ENCODE peak calls at places on chromosome 5, in eight cellular contexts. One of them, this sample, is unnamed. For H3K27me3, the result is how much of the 10 kb centered on the place peaks cover.

GRCh38 chr5:39980056-39980455 is 555.3 kb upstream of the DAB2 start:
- DNase-seq in heart left ventricle: no peak
- DNase-seq in CD8-positive, alpha-beta T cell: no peak
- DNase-seq in psoas muscle: no peak
- DNase-seq in lower lobe of right lung: no peak
- DNase-seq in WERI-Rb-1: no peak
- DNase-seq in upper lobe of left lung: no peak
- DNase-seq in tibial artery: no peak
- DNase-seq in this sample: no peak

GRCh38 chr5:124650960-124651662 is 95.3 kb downstream of the ZNF608 start:
- DNase-seq in WERI-Rb-1: no peak
- DNase-seq in lower lobe of right lung: no peak
- DNase-seq in tibial artery: no peak
- DNase-seq in heart left ventricle: peak
- DNase-seq in psoas muscle: no peak
- DNase-seq in CD8-positive, alpha-beta T cell: no peak
- DNase-seq in upper lobe of left lung: no peak
- DNase-seq in this sample: no peak

GRCh38 chr5:151480384-151480783 is 33.0 kb downstream of the SLC36A1 start:
- DNase-seq in CD8-positive, alpha-beta T cell: no peak
- DNase-seq in upper lobe of left lung: no peak
- DNase-seq in psoas muscle: no peak
- DNase-seq in tibial artery: no peak
- DNase-seq in WERI-Rb-1: peak
- DNase-seq in heart left ventricle: no peak
- DNase-seq in lower lobe of right lung: no peak
- DNase-seq in this sample: no peak

GRCh38 chr5:83527722-83528438 is 56.3 kb downstream of the VCAN start:
- DNase-seq in upper lobe of left lung: no peak
- DNase-seq in heart left ventricle: no peak
- DNase-seq in CD8-positive, alpha-beta T cell: no peak
- DNase-seq in tibial artery: no peak
- DNase-seq in WERI-Rb-1: no peak
- DNase-seq in lower lobe of right lung: no peak
- DNase-seq in psoas muscle: no peak
- DNase-seq in this sample: no peak

GRCh38 chr5:16493261-16493660 is 27.7 kb upstream of the ZNF622 start:
- DNase-seq in upper lobe of left lung: no peak
- DNase-seq in CD8-positive, alpha-beta T cell: no peak
- DNase-seq in tibial artery: no peak
- DNase-seq in psoas muscle: no peak
- DNase-seq in lower lobe of right lung: no peak
- DNase-seq in WERI-Rb-1: no peak
- DNase-seq in heart left ventricle: no peak
- DNase-seq in this sample: no peak

GRCh38 chr5:158769702-158770101 is 330.0 kb downstream of the EBF1 start:
- DNase-seq in lower lobe of right lung: no peak
- DNase-seq in upper lobe of left lung: no peak
- DNase-seq in psoas muscle: no peak
- DNase-seq in tibial artery: no peak
- DNase-seq in heart left ventricle: no peak
- DNase-seq in CD8-positive, alpha-beta T cell: no peak
- DNase-seq in WERI-Rb-1: no peak
- DNase-seq in this sample: no peak

GRCh38 chr5:175823731-175824525 is 47.5 kb upstream of the CPLX2 start:
- DNase-seq in upper lobe of left lung: no peak
- DNase-seq in WERI-Rb-1: peak
- DNase-seq in heart left ventricle: no peak
- DNase-seq in lower lobe of right lung: no peak
- DNase-seq in tibial artery: no peak
- DNase-seq in psoas muscle: no peak
- DNase-seq in CD8-positive, alpha-beta T cell: no peak
- DNase-seq in this sample: no peak

GRCh38 chr5:135266975-135267374 is 132.1 kb downstream of the MACROH2A1 start:
- DNase-seq in heart left ventricle: no peak
- DNase-seq in WERI-Rb-1: no peak
- DNase-seq in lower lobe of right lung: no peak
- DNase-seq in upper lobe of left lung: no peak
- DNase-seq in psoas muscle: no peak
- DNase-seq in tibial artery: no peak
- DNase-seq in CD8-positive, alpha-beta T cell: no peak
- DNase-seq in this sample: no peak

GRCh38 chr5:169591636-169592035 is 8.1 kb downstream of the SPDL1 start:
- DNase-seq in upper lobe of left lung: no peak
- DNase-seq in CD8-positive, alpha-beta T cell: no peak
- DNase-seq in lower lobe of right lung: no peak
- DNase-seq in WERI-Rb-1: no peak
- DNase-seq in tibial artery: no peak
- DNase-seq in psoas muscle: no peak
- DNase-seq in heart left ventricle: no peak
- DNase-seq in this sample: no peak

GRCh38 chr5:83377131-83377865 is 94.2 kb upstream of the VCAN start:
- DNase-seq in tibial artery: no peak
- DNase-seq in WERI-Rb-1: no peak
- DNase-seq in CD8-positive, alpha-beta T cell: no peak
- DNase-seq in heart left ventricle: no peak
- DNase-seq in psoas muscle: no peak
- DNase-seq in upper lobe of left lung: no peak
- DNase-seq in lower lobe of right lung: no peak
- DNase-seq in this sample: no peak

GRCh38 chr5:15214010-15214409 is 286.0 kb upstream of the FBXL7 start:
- DNase-seq in WERI-Rb-1: no peak
- DNase-seq in psoas muscle: no peak
- DNase-seq in tibial artery: no peak
- DNase-seq in CD8-positive, alpha-beta T cell: no peak
- DNase-seq in lower lobe of right lung: no peak
- DNase-seq in heart left ventricle: no peak
- DNase-seq in upper lobe of left lung: no peak
- DNase-seq in this sample: no peak

GRCh38 chr5:168591302-168592013 is 12.3 kb upstream of the PANK3 start:
- DNase-seq in upper lobe of left lung: no peak
- DNase-seq in WERI-Rb-1: no peak
- DNase-seq in CD8-positive, alpha-beta T cell: no peak
- DNase-seq in tibial artery: no peak
- DNase-seq in psoas muscle: no peak
- DNase-seq in heart left ventricle: no peak
- DNase-seq in lower lobe of right lung: no peak
- DNase-seq in this sample: no peak

GRCh38 chr5:29972597-29972996 is 1220.9 kb upstream of the CDH6 start:
- DNase-seq in psoas muscle: no peak
- DNase-seq in heart left ventricle: no peak
- DNase-seq in upper lobe of left lung: no peak
- DNase-seq in WERI-Rb-1: no peak
- DNase-seq in lower lobe of right lung: no peak
- DNase-seq in tibial artery: no peak
- DNase-seq in CD8-positive, alpha-beta T cell: no peak
- DNase-seq in this sample: no peak

GRCh38 chr5:136027316-136027715 is 1.5 kb upstream of the TGFBI start:
- DNase-seq in tibial artery: no peak
- DNase-seq in upper lobe of left lung: no peak
- DNase-seq in WERI-Rb-1: no peak
- DNase-seq in CD8-positive, alpha-beta T cell: no peak
- DNase-seq in heart left ventricle: no peak
- DNase-seq in lower lobe of right lung: no peak
- DNase-seq in psoas muscle: no peak
- DNase-seq in this sample: no peak

GRCh38 chr5:136814621-136815378 is 449.5 kb upstream of the TRPC7 start:
- DNase-seq in CD8-positive, alpha-beta T cell: no peak
- DNase-seq in upper lobe of left lung: no peak
- DNase-seq in psoas muscle: peak
- DNase-seq in tibial artery: no peak
- DNase-seq in WERI-Rb-1: no peak
- DNase-seq in heart left ventricle: no peak
- DNase-seq in lower lobe of right lung: no peak
- DNase-seq in this sample: no peak

GRCh38 chr5:61472172-61472958 is 140.3 kb downstream of the ZSWIM6 start:
- DNase-seq in lower lobe of right lung: no peak
- DNase-seq in CD8-positive, alpha-beta T cell: no peak
- DNase-seq in upper lobe of left lung: no peak
- DNase-seq in WERI-Rb-1: no peak
- DNase-seq in heart left ventricle: no peak
- DNase-seq in tibial artery: no peak
- DNase-seq in psoas muscle: no peak
- DNase-seq in this sample: no peak

GRCh38 chr5:59312223-59312622 is 581.3 kb downstream of the PDE4D start:
- DNase-seq in lower lobe of right lung: no peak
- DNase-seq in upper lobe of left lung: no peak
- DNase-seq in CD8-positive, alpha-beta T cell: no peak
- DNase-seq in psoas muscle: no peak
- DNase-seq in heart left ventricle: no peak
- DNase-seq in WERI-Rb-1: no peak
- DNase-seq in tibial artery: no peak
- DNase-seq in this sample: no peak

DNA sequence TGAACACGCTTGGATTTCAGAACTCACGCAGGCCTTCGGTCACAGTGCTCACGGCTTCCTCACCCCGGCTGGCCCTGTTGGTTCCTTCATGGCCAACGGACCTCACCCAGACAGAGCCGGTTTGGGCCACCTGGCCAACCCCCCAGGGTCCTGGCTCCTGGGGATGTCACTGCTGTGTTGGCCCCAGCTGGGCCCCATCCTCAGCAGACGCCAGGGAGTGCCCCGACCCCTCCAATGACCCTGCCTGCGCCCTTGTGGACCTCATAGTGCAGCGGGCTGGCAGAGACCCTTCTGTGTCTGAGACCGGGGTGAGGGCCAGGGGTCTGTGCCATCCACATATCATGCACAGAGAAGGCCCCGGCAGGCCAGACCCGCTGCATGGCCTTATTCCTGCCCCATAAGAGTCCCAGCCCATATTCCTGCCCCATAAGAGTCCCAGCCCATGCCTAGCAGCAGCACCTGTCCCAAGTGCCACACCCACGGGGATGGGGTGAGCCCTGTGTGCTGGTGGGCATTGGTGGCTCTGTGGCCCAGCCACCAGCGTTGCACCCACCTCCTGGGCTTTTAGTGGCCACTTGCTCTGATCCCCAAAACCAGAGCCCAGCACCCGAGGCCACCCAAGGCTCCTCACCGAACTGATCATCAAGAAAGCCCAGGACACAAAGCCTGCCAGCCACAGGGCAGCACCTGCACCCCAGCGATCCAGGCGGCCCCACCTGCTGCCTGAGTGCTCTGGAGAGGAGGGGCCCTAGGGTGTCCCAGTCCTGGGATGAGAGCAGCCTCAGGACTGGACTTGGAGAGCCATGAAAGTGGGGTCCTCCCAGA is 1.3 kb upstream of the LPCAT1 start:
- DNase-seq in tibial artery: peak
- DNase-seq in lower lobe of right lung: peak
- DNase-seq in CD8-positive, alpha-beta T cell: peak
- DNase-seq in upper lobe of left lung: peak
- DNase-seq in WERI-Rb-1: peak
- DNase-seq in psoas muscle: peak
- DNase-seq in heart left ventricle: peak
- DNase-seq in this sample: no peak
- TF ChIP-seq CTCF in tibial artery: no peak
- TF ChIP-seq CTCF in lower lobe of right lung: no peak
- TF ChIP-seq CTCF in CD8-positive, alpha-beta T cell: no peak
- TF ChIP-seq CTCF in upper lobe of left lung: no peak
- TF ChIP-seq CTCF in WERI-Rb-1: no peak
- TF ChIP-seq CTCF in psoas muscle: no peak
- TF ChIP-seq CTCF in heart left ventricle: no peak
- TF ChIP-seq CTCF in this sample: no peak

DNA sequence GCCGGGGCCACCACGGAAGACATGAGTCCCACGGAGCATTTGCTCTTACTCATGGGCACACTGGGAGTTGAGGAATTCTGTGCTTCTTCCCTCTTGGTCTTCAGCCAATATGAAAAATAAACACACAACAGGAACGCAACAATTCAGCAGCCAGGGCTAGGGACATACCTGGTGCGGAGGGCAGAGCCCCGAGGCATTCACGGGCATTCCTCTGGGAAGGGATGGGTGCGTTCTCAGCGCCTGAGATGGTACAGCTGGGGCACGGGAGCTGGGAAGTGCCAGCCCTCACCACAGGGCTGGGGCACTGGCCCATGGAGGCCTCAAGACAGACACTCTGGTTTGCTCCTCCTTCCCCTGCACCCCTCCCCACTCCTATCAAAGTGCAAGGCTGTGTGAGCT is 2.1 kb downstream of the SLC6A3 start:
- DNase-seq in CD8-positive, alpha-beta T cell: peak
- DNase-seq in lower lobe of right lung: no peak
- DNase-seq in WERI-Rb-1: no peak
- DNase-seq in upper lobe of left lung: peak
- DNase-seq in tibial artery: peak
- DNase-seq in psoas muscle: no peak
- DNase-seq in heart left ventricle: no peak
- DNase-seq in this sample: peak
- H3K27me3 ChIP-seq in CD8-positive, alpha-beta T cell: under half
- H3K27me3 ChIP-seq in lower lobe of right lung: half or more
- H3K27me3 ChIP-seq in WERI-Rb-1: under half
- H3K27me3 ChIP-seq in upper lobe of left lung: under half
- H3K27me3 ChIP-seq in tibial artery: half or more
- H3K27me3 ChIP-seq in psoas muscle: under half
- H3K27me3 ChIP-seq in heart left ventricle: half or more
- H3K27me3 ChIP-seq in this sample: half or more

GRCh38 chr5:7186818-7187217 is 209.1 kb upstream of the ADCY2 start:
- DNase-seq in CD8-positive, alpha-beta T cell: no peak
- DNase-seq in WERI-Rb-1: no peak
- DNase-seq in upper lobe of left lung: no peak
- DNase-seq in tibial artery: no peak
- DNase-seq in heart left ventricle: no peak
- DNase-seq in psoas muscle: no peak
- DNase-seq in lower lobe of right lung: no peak
- DNase-seq in this sample: no peak

GRCh38 chr5:7185742-7186141 is 210.2 kb upstream of the ADCY2 start:
- DNase-seq in psoas muscle: no peak
- DNase-seq in WERI-Rb-1: no peak
- DNase-seq in lower lobe of right lung: no peak
- DNase-seq in heart left ventricle: no peak
- DNase-seq in CD8-positive, alpha-beta T cell: no peak
- DNase-seq in upper lobe of left lung: no peak
- DNase-seq in tibial artery: no peak
- DNase-seq in this sample: no peak

DNA sequence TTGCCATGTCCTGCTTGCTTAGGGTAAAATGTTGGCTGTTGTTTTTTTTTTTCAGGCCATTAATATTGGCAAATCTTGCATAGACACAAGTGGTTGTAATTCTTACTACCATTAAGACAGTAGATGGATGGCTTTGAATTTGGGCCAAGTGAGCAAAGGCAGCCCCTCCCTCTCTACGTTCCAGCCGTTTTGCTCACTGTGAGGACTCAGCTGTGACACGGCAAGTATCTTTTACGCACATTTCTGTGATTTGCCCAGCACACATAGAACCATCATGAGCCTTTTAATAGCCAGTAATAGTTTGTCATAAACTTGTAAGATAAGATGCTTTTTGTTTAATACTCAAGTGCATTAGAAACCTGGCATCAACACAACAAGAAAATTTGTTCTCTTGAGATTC is 205.2 kb upstream of the ADCY2 start:
- DNase-seq in lower lobe of right lung: no peak
- DNase-seq in WERI-Rb-1: no peak
- DNase-seq in tibial artery: no peak
- DNase-seq in heart left ventricle: no peak
- DNase-seq in psoas muscle: no peak
- DNase-seq in upper lobe of left lung: no peak
- DNase-seq in CD8-positive, alpha-beta T cell: no peak
- DNase-seq in this sample: no peak
- H3K27ac ChIP-seq in lower lobe of right lung: no peak
- H3K27ac ChIP-seq in WERI-Rb-1: no peak
- H3K27ac ChIP-seq in tibial artery: no peak
- H3K27ac ChIP-seq in heart left ventricle: no peak
- H3K27ac ChIP-seq in psoas muscle: no peak
- H3K27ac ChIP-seq in upper lobe of left lung: no peak
- H3K27ac ChIP-seq in CD8-positive, alpha-beta T cell: no peak
- H3K27ac ChIP-seq in this sample: no peak

GRCh38 chr5:147464211-147464610 is 45.7 kb downstream of the DPYSL3 start:
- DNase-seq in lower lobe of right lung: no peak
- DNase-seq in tibial artery: no peak
- DNase-seq in heart left ventricle: no peak
- DNase-seq in upper lobe of left lung: no peak
- DNase-seq in psoas muscle: no peak
- DNase-seq in WERI-Rb-1: peak
- DNase-seq in CD8-positive, alpha-beta T cell: no peak
- DNase-seq in this sample: no peak
- TF ChIP-seq CTCF in lower lobe of right lung: peak
- TF ChIP-seq CTCF in tibial artery: peak
- TF ChIP-seq CTCF in heart left ventricle: peak
- TF ChIP-seq CTCF in upper lobe of left lung: peak
- TF ChIP-seq CTCF in psoas muscle: peak
- TF ChIP-seq CTCF in WERI-Rb-1: peak
- TF ChIP-seq CTCF in CD8-positive, alpha-beta T cell: no peak
- TF ChIP-seq CTCF in this sample: no peak

This sample was measured in CD4-positive, alpha-beta T cell.